ENCODE peak calls at places on chromosomes 5 and 9, in six cellular contexts. One of them, this sample, is unnamed.

GRCh38 chr9:96086936-96087582 is 211.6 kb downstream of the ERCC6L2 start:
- DNase-seq in Calu3: no peak
- DNase-seq in lower lobe of right lung: no peak
- DNase-seq in transverse colon: no peak
- DNase-seq in heart left ventricle: no peak
- DNase-seq in GM20000: no peak
- DNase-seq in this sample: no peak

GRCh38 chr9:80507611-80508010 is 935.8 kb downstream of the TLE4 start:
- DNase-seq in Calu3: no peak
- DNase-seq in lower lobe of right lung: no peak
- DNase-seq in transverse colon: no peak
- DNase-seq in heart left ventricle: no peak
- DNase-seq in GM20000: no peak
- DNase-seq in this sample: no peak

GRCh38 chr5:131595088-131596033 is 39.7 kb downstream of the RAPGEF6 start:
- DNase-seq in Calu3: no peak
- DNase-seq in lower lobe of right lung: no peak
- DNase-seq in transverse colon: no peak
- DNase-seq in heart left ventricle: no peak
- DNase-seq in GM20000: peak; percentile 31
- DNase-seq in this sample: no peak

GRCh38 chr5:77087484-77088291 is 603 bp upstream of the ZBED3 start:
- DNase-seq in Calu3: peak; percentile 21
- DNase-seq in lower lobe of right lung: peak; percentile 78
- DNase-seq in transverse colon: peak; percentile 21
- DNase-seq in heart left ventricle: peak; percentile 28
- DNase-seq in GM20000: no peak
- DNase-seq in this sample: peak; percentile 60

GRCh38 chr5:518721-519120 is 5.5 kb downstream of the SLC9A3 start:
- DNase-seq in Calu3: no peak
- DNase-seq in lower lobe of right lung: no peak
- DNase-seq in transverse colon: peak; percentile 77
- DNase-seq in heart left ventricle: no peak
- DNase-seq in GM20000: no peak
- DNase-seq in this sample: no peak

GRCh38 chr9:137452761-137453642 is 6.1 kb downstream of the NSMF start:
- DNase-seq in Calu3: no peak
- DNase-seq in lower lobe of right lung: peak; percentile 63
- DNase-seq in transverse colon: peak; percentile 23
- DNase-seq in heart left ventricle: peak; percentile 29
- DNase-seq in GM20000: no peak
- DNase-seq in this sample: no peak

GRCh38 chr9:104776787-104777186 is 12.9 kb downstream of the NIPSNAP3B start:
- DNase-seq in Calu3: no peak
- DNase-seq in lower lobe of right lung: no peak
- DNase-seq in transverse colon: no peak
- DNase-seq in heart left ventricle: no peak
- DNase-seq in GM20000: no peak
- DNase-seq in this sample: peak; percentile 53

GRCh38 chr5:61020415-61020814 is 75.4 kb downstream of the NDUFAF2 start:
- DNase-seq in Calu3: peak; percentile 30
- DNase-seq in lower lobe of right lung: peak; percentile 57
- DNase-seq in transverse colon: no peak
- DNase-seq in heart left ventricle: no peak
- DNase-seq in GM20000: no peak
- DNase-seq in this sample: peak; percentile 46

GRCh38 chr5:134092875-134093274 is 21.6 kb upstream of the TCF7 start:
- DNase-seq in Calu3: peak; percentile 65
- DNase-seq in lower lobe of right lung: no peak
- DNase-seq in transverse colon: peak; percentile 66
- DNase-seq in heart left ventricle: no peak
- DNase-seq in GM20000: no peak
- DNase-seq in this sample: peak; percentile 32

GRCh38 chr5:118060833-118061232 is 927.5 kb downstream of the DTWD2 start:
- DNase-seq in Calu3: no peak
- DNase-seq in lower lobe of right lung: no peak
- DNase-seq in transverse colon: no peak
- DNase-seq in heart left ventricle: no peak
- DNase-seq in GM20000: no peak
- DNase-seq in this sample: no peak

GRCh38 chr5:74556631-74557595 is 83.6 kb downstream of the ENC1 start:
- DNase-seq in Calu3: no peak
- DNase-seq in lower lobe of right lung: no peak
- DNase-seq in transverse colon: no peak
- DNase-seq in heart left ventricle: no peak
- DNase-seq in GM20000: no peak
- DNase-seq in this sample: peak; percentile 44

GRCh38 chr9:136527721-136528710 is 17.8 kb downstream of the NOTCH1 start:
- DNase-seq in Calu3: no peak
- DNase-seq in lower lobe of right lung: no peak
- DNase-seq in transverse colon: peak; percentile 77
- DNase-seq in heart left ventricle: no peak
- DNase-seq in GM20000: peak; percentile 83
- DNase-seq in this sample: no peak

GRCh38 chr9:10282084-10282483 is 330.7 kb downstream of the PTPRD start:
- DNase-seq in Calu3: no peak
- DNase-seq in lower lobe of right lung: no peak
- DNase-seq in transverse colon: no peak
- DNase-seq in heart left ventricle: no peak
- DNase-seq in GM20000: no peak
- DNase-seq in this sample: no peak

GRCh38 chr5:177440211-177440989 is 6.2 kb upstream of the PRR7 start:
- DNase-seq in Calu3: no peak
- DNase-seq in lower lobe of right lung: no peak
- DNase-seq in transverse colon: no peak
- DNase-seq in heart left ventricle: no peak
- DNase-seq in GM20000: no peak
- DNase-seq in this sample: no peak

GRCh38 chr5:139676951-139677367 is 28.8 kb downstream of the CXXC5 start:
- DNase-seq in Calu3: no peak
- DNase-seq in lower lobe of right lung: no peak
- DNase-seq in transverse colon: no peak
- DNase-seq in heart left ventricle: no peak
- DNase-seq in GM20000: no peak
- DNase-seq in this sample: no peak

GRCh38 chr9:83062011-83062652 is 810 bp downstream of the RASEF start:
- DNase-seq in Calu3: peak; percentile 75
- DNase-seq in lower lobe of right lung: peak; percentile 74
- DNase-seq in transverse colon: peak; percentile 64
- DNase-seq in heart left ventricle: no peak
- DNase-seq in GM20000: no peak
- DNase-seq in this sample: peak; percentile 31

GRCh38 chr9:2657427-2657826 is 35.8 kb downstream of the VLDLR start:
- DNase-seq in Calu3: no peak
- DNase-seq in lower lobe of right lung: no peak
- DNase-seq in transverse colon: no peak
- DNase-seq in heart left ventricle: no peak
- DNase-seq in GM20000: peak; percentile 20
- DNase-seq in this sample: no peak

GRCh38 chr9:101848485-101848919 is 110.1 kb upstream of the GRIN3A start:
- DNase-seq in Calu3: no peak
- DNase-seq in lower lobe of right lung: no peak
- DNase-seq in transverse colon: peak; percentile 37
- DNase-seq in heart left ventricle: no peak
- DNase-seq in GM20000: no peak
- DNase-seq in this sample: no peak

GRCh38 chr5:98268162-98268860 is 505.2 kb upstream of the RGMB start:
- DNase-seq in Calu3: no peak
- DNase-seq in lower lobe of right lung: no peak
- DNase-seq in transverse colon: no peak
- DNase-seq in heart left ventricle: no peak
- DNase-seq in GM20000: no peak
- DNase-seq in this sample: no peak

GRCh38 chr5:109225695-109226094 is 184.1 kb downstream of the PJA2 start:
- DNase-seq in Calu3: no peak
- DNase-seq in lower lobe of right lung: no peak
- DNase-seq in transverse colon: no peak
- DNase-seq in heart left ventricle: peak; percentile 12
- DNase-seq in GM20000: no peak
- DNase-seq in this sample: peak; percentile 3

GRCh38 chr5:2914022-2914661 is 162.7 kb upstream of the IRX2 start:
- DNase-seq in Calu3: no peak
- DNase-seq in lower lobe of right lung: no peak
- DNase-seq in transverse colon: no peak
- DNase-seq in heart left ventricle: no peak
- DNase-seq in GM20000: no peak
- DNase-seq in this sample: no peak

GRCh38 chr9:82062245-82062644 is 73.7 kb downstream of the SPATA31D1 start:
- DNase-seq in Calu3: no peak
- DNase-seq in lower lobe of right lung: no peak
- DNase-seq in transverse colon: no peak
- DNase-seq in heart left ventricle: no peak
- DNase-seq in GM20000: no peak
- DNase-seq in this sample: no peak

GRCh38 chr5:159184858-159185381 is 24.4 kb downstream of the RNF145 start:
- DNase-seq in Calu3: peak; percentile 40
- DNase-seq in lower lobe of right lung: no peak
- DNase-seq in transverse colon: no peak
- DNase-seq in heart left ventricle: no peak
- DNase-seq in GM20000: no peak
- DNase-seq in this sample: peak; percentile 79

GRCh38 chr5:14665949-14666741 is 1.6 kb downstream of the OTULIN start:
- DNase-seq in Calu3: peak; percentile 46
- DNase-seq in lower lobe of right lung: no peak
- DNase-seq in transverse colon: peak; percentile 38
- DNase-seq in heart left ventricle: peak; percentile 33
- DNase-seq in GM20000: peak; percentile 66
- DNase-seq in this sample: no peak

GRCh38 chr9:130074391-130075115 is 20.8 kb downstream of the GPR107 start:
- DNase-seq in Calu3: no peak
- DNase-seq in lower lobe of right lung: no peak
- DNase-seq in transverse colon: no peak
- DNase-seq in heart left ventricle: no peak
- DNase-seq in GM20000: no peak
- DNase-seq in this sample: no peak
- TF ChIP-seq CTCF in Calu3: no peak
- TF ChIP-seq CTCF in lower lobe of right lung: no peak
- TF ChIP-seq CTCF in transverse colon: no peak
- TF ChIP-seq CTCF in heart left ventricle: no peak
- TF ChIP-seq CTCF in GM20000: no peak
- TF ChIP-seq CTCF in this sample: no peak

DNA sequence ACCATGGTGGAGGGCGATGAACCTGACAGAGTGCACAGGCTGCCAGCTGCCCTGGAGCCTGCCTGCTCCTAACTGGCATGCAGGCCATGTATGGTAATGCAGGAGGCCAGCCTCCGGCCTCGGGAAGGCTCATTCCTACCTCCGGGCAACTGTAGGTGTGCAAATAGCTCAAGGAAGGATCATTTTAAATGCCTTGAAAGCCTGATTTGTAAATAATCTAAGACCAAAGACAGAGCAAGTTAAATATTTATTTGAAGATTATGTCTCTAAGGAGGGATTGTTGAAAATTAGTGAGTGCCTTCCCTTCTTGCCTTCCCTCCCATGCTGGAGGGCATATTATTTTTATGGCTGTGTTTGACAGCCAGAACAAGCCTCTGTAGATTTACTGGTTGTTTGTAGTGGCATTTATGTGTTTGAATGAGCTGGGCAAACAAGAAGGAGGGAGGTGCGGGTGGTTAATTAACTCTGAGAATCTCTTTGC is 285.7 kb upstream of the TUT7 start:
- DNase-seq in Calu3: peak; percentile 43
- DNase-seq in lower lobe of right lung: peak; percentile 50
- DNase-seq in transverse colon: peak; percentile 10
- DNase-seq in heart left ventricle: no peak
- DNase-seq in GM20000: no peak
- DNase-seq in this sample: no peak
- TF ChIP-seq CTCF in Calu3: peak; percentile 25
- TF ChIP-seq CTCF in lower lobe of right lung: peak; percentile 9
- TF ChIP-seq CTCF in transverse colon: peak; percentile 14
- TF ChIP-seq CTCF in heart left ventricle: no peak
- TF ChIP-seq CTCF in GM20000: no peak
- TF ChIP-seq CTCF in this sample: peak; percentile 19

GRCh38 chr9:134365791-134366222 is 39.6 kb downstream of the RXRA start:
- DNase-seq in Calu3: no peak
- DNase-seq in lower lobe of right lung: no peak
- DNase-seq in transverse colon: peak; percentile 50
- DNase-seq in heart left ventricle: peak; percentile 69
- DNase-seq in GM20000: no peak
- DNase-seq in this sample: peak; percentile 75

GRCh38 chr9:134367796-134368490 is 41.7 kb downstream of the RXRA start:
- DNase-seq in Calu3: no peak
- DNase-seq in lower lobe of right lung: no peak
- DNase-seq in transverse colon: no peak
- DNase-seq in heart left ventricle: no peak
- DNase-seq in GM20000: no peak
- DNase-seq in this sample: no peak

GRCh38 chr9:134367061-134367460 is 40.8 kb downstream of the RXRA start:
- DNase-seq in Calu3: no peak
- DNase-seq in lower lobe of right lung: no peak
- DNase-seq in transverse colon: no peak
- DNase-seq in heart left ventricle: no peak
- DNase-seq in GM20000: no peak
- DNase-seq in this sample: peak; percentile 19

GRCh38 chr9:134365115-134365596 is 38.9 kb downstream of the RXRA start:
- DNase-seq in Calu3: no peak
- DNase-seq in lower lobe of right lung: no peak
- DNase-seq in transverse colon: no peak
- DNase-seq in heart left ventricle: no peak
- DNase-seq in GM20000: no peak
- DNase-seq in this sample: no peak

DNA sequence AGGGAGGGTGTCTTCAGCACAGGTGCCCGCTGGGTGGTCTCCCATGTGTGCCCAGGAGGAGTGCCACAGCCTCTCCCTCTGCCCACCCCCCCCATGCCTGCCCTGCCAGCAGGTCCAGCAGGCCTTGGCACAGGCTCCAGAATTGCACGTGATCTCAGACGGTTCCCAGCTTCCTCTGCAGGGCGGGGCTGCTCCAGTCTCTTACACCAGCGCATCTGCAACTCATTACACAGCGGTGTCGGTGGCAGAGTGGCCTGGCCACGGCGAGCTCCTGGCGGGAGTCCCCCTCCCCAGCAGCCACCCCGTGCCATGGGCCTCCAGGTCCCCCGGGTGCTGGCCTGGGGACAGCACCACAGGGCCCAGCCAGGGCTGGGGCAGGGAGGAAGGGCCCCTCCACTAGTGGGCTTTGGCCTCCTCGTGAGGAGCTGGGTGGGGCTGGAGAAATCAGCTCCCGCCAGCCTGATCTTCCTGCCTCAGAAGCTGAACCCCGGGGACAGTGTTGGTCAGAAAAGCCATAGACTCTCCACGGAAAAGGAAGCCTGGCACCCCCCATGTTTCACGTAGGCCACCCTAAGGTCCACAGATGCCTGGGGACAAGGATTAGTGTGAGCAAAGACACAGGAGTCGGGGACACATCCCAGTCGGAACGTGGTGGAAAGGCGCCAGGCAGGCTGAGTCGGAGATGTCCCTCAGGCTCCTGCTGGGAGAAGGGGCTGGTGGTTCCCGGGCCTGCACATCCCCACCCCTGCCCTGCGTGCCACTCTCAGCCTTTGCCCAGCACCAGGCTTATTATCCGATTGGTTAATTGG is 40.2 kb downstream of the RXRA start:
- DNase-seq in Calu3: peak; percentile 59
- DNase-seq in lower lobe of right lung: peak; percentile 93
- DNase-seq in transverse colon: peak; percentile 90
- DNase-seq in heart left ventricle: peak; percentile 90
- DNase-seq in GM20000: no peak
- DNase-seq in this sample: peak; percentile 93
- TF ChIP-seq CTCF in Calu3: no peak
- TF ChIP-seq CTCF in lower lobe of right lung: no peak
- TF ChIP-seq CTCF in transverse colon: no peak
- TF ChIP-seq CTCF in heart left ventricle: peak; percentile 18
- TF ChIP-seq CTCF in GM20000: no peak
- TF ChIP-seq CTCF in this sample: no peak

GRCh38 chr5:92222449-92222848 is 839.3 kb upstream of the ARRDC3 start:
- DNase-seq in Calu3: peak; percentile 11
- DNase-seq in lower lobe of right lung: no peak
- DNase-seq in transverse colon: no peak
- DNase-seq in heart left ventricle: no peak
- DNase-seq in GM20000: no peak
- DNase-seq in this sample: no peak
- TF ChIP-seq CTCF in Calu3: no peak
- TF ChIP-seq CTCF in lower lobe of right lung: no peak
- TF ChIP-seq CTCF in transverse colon: no peak
- TF ChIP-seq CTCF in heart left ventricle: no peak
- TF ChIP-seq CTCF in GM20000: no peak
- TF ChIP-seq CTCF in this sample: no peak

This sample was measured in fibroblast of the aortic adventitia.